ENCODE peak calls at places on chromosomes 3 and 15, in nine cellular contexts. W is T follicular helper cell; D is AG10803; Y is neuronal stem cell; S is KBM-7; P is stimulated activated CD8-positive, alpha-beta memory T cell treated with anti-CD3 and anti-CD28 coated beads, Interleukin-7, amount 100 ng/mL, for 1 hour; B is dorsolateral prefrontal cortex; K is adrenal gland; G is progenitor cell of endocrine pancreas. Z is an unnamed sample.

GRCh38 chr3:122668930-122669730 is 11.5 kb upstream of the PARP14 start:
- DNase-seq in W (no peak), Y (no peak), B (no peak), S (no peak), G (no peak), P (no peak), D (peak; percentile 61), K (no peak), Z (no peak)

GRCh38 chr3:65955792-65956477 is 82.8 kb downstream of the MAGI1 start:
- DNase-seq in G (no peak), W (no peak), K (no peak), P (no peak), D (peak; percentile 57), B (no peak), S (no peak), Y (no peak), Z (no peak)

GRCh38 chr3:186754006-186754405 is 29.4 kb upstream of the EIF4A2 start:
- DNase-seq in K (no peak), B (no peak), P (no peak), S (no peak), G (no peak), Y (no peak), D (no peak), W (no peak), Z (no peak)

GRCh38 chr15:96296264-96296663 is 34.2 kb upstream of the NR2F2 start:
- DNase-seq in B (no peak), Y (no peak), G (no peak), P (no peak), W (no peak), K (no peak), S (no peak), D (peak; percentile 11), Z (no peak)

GRCh38 chr3:14392803-14393319 is 9.5 kb upstream of the SLC6A6 start:
- DNase-seq in B (no peak), W (no peak), S (no peak), G (no peak), P (no peak), Y (no peak), D (no peak), K (no peak), Z (no peak)

GRCh38 chr3:100151024-100151707 is 36.9 kb upstream of the FILIP1L start:
- DNase-seq in Y (no peak), K (no peak), S (no peak), G (no peak), W (no peak), P (no peak), D (no peak), B (no peak), Z (no peak)

GRCh38 chr3:172467170-172467824 is 19.0 kb upstream of the GHSR start:
- DNase-seq in W (no peak), B (no peak), S (no peak), K (no peak), P (no peak), D (peak; percentile 44), Y (no peak), G (no peak), Z (no peak)

GRCh38 chr15:55823191-55823670 is 80.3 kb upstream of the PRTG start:
- DNase-seq in Y (no peak), S (peak; percentile 15), K (no peak), W (no peak), B (no peak), G (no peak), P (no peak), D (peak; percentile 89), Z (no peak)

GRCh38 chr3:4290272-4290893 is 12.8 kb upstream of the SETMAR start:
- DNase-seq in P (peak; percentile 7), Y (peak; percentile 50), K (peak; percentile 32), G (peak; percentile 27), S (peak; percentile 51), W (no peak), B (no peak), D (peak; percentile 47), Z (peak; percentile 46)

GRCh38 chr3:192060160-192060783 is 599.3 kb downstream of the PYDC2 start:
- DNase-seq in Y (peak; percentile 55), S (no peak), B (no peak), G (no peak), W (no peak), D (no peak), P (no peak), K (no peak), Z (no peak)

GRCh38 chr3:150531775-150532174 is 14.5 kb downstream of the SERP1 start:
- DNase-seq in G (no peak), W (no peak), Y (no peak), K (no peak), P (no peak), S (no peak), D (no peak), B (no peak), Z (no peak)

GRCh38 chr3:152320201-152320617 is 51.5 kb downstream of the MBNL1 start:
- DNase-seq in B (no peak), W (no peak), Y (no peak), D (no peak), G (no peak), S (peak; percentile 24), K (no peak), P (no peak), Z (peak; percentile 45)

GRCh38 chr3:108297636-108298035 is 1.3 kb downstream of the HHLA2 start:
- DNase-seq in P (no peak), G (no peak), S (no peak), W (no peak), Y (no peak), D (no peak), B (no peak), K (no peak), Z (no peak)

GRCh38 chr3:15500107-15500724 is 21.3 kb downstream of the COLQ start:
- DNase-seq in Y (no peak), S (no peak), G (no peak), B (no peak), P (no peak), W (no peak), K (no peak), D (peak; percentile 42), Z (no peak)

GRCh38 chr15:67300266-67300914 is 45.8 kb downstream of the IQCH start:
- DNase-seq in B (no peak), P (no peak), D (no peak), K (no peak), Y (no peak), W (no peak), G (no peak), S (no peak), Z (no peak)

GRCh38 chr3:194271459-194272035 is 79.6 kb downstream of the CPN2 start:
- DNase-seq in W (no peak), K (no peak), B (no peak), P (no peak), S (no peak), D (no peak), Y (no peak), G (no peak), Z (no peak)

GRCh38 chr3:112633757-112634156 is 7.2 kb downstream of the CCDC80 start:
- DNase-seq in D (no peak), Y (no peak), W (no peak), B (no peak), S (no peak), G (no peak), K (no peak), P (no peak), Z (no peak)

GRCh38 chr3:122081543-122081942 is 26.4 kb downstream of the CD86 start:
- DNase-seq in P (no peak), K (no peak), Y (no peak), D (no peak), B (no peak), W (no peak), G (no peak), S (peak; percentile 51), Z (no peak)

GRCh38 chr3:195752066-195752465 is 31.3 kb downstream of the MUC20 start:
- DNase-seq in K (no peak), S (no peak), Y (no peak), G (no peak), W (no peak), P (no peak), D (no peak), B (no peak), Z (no peak)

GRCh38 chr3:119600732-119601131 is 3.0 kb downstream of the PLA1A start:
- DNase-seq in Y (peak; percentile 8), B (no peak), G (no peak), W (no peak), D (no peak), S (peak; percentile 54), P (no peak), K (peak; percentile 48), Z (no peak)

GRCh38 chr3:175777495-175777894 is 918.4 kb downstream of the NAALADL2 start:
- DNase-seq in G (no peak), K (no peak), B (no peak), P (no peak), S (no peak), D (peak; percentile 39), Y (no peak), W (no peak), Z (no peak)